ENCODE peak calls at places on chromosome 12, in ten cellular contexts. T, G, C, U, R, L, Y, B, S and V are unnamed samples.

GRCh38 chr12:10939163-10939562 is at the start of gene TAS2R14:
- DNase-seq in L (no peak), Y (no peak), G (no peak), B (no peak), R (no peak), C (no peak), S (no peak), T (no peak), U (no peak), V (no peak)

GRCh38 chr12:106217706-106218105 is 30.1 kb downstream of the CKAP4 start:
- DNase-seq in U (no peak), R (no peak), G (no peak), Y (no peak), S (no peak), T (no peak), L (no peak), C (no peak), B (no peak), V (no peak)

GRCh38 chr12:90244232-90244631 is 535.6 kb upstream of the ATP2B1 start:
- DNase-seq in T (no peak), C (no peak), R (no peak), S (no peak), B (no peak), L (no peak), U (no peak), G (no peak), Y (no peak), V (no peak)

GRCh38 chr12:94190623-94191022 is 42.2 kb downstream of the PLXNC1 start:
- DNase-seq in S (no peak), G (no peak), C (no peak), B (no peak), T (no peak), R (no peak), U (no peak), L (no peak), Y (no peak), V (no peak)

GRCh38 chr12:116861331-116861730 is 19.9 kb downstream of the HRK start:
- DNase-seq in C (no peak), R (no peak), L (peak), B (peak), Y (peak), S (peak), G (no peak), T (no peak), U (peak), V (peak)

GRCh38 chr12:12008931-12009611 is 61.7 kb upstream of the BCL2L14 start:
- DNase-seq in R (no peak), C (peak), U (peak), G (peak), T (no peak), B (no peak), S (peak), L (peak), Y (peak), V (no peak)

GRCh38 chr12:32139064-32139421 is 32.4 kb downstream of the BICD1 start:
- DNase-seq in G (no peak), C (no peak), T (peak), R (no peak), B (no peak), Y (peak), S (no peak), L (peak), U (peak), V (no peak)

GRCh38 chr12:108468149-108468968 is 46.7 kb upstream of the FICD start:
- DNase-seq in T (no peak), G (peak), U (no peak), S (peak), L (peak), B (no peak), Y (peak), C (peak), R (peak), V (no peak)

GRCh38 chr12:27332407-27333310 is at the start of gene BMAL2:
- DNase-seq in B (peak), C (no peak), T (no peak), G (peak), Y (peak), L (no peak), R (peak), S (no peak), U (peak), V (peak)

GRCh38 chr12:76259660-76260389 is 88.4 kb downstream of the BBS10 start:
- DNase-seq in G (no peak), C (peak), T (no peak), R (peak), S (peak), U (no peak), L (peak), Y (no peak), B (no peak), V (no peak)

GRCh38 chr12:51592034-51592705 is 1.1 kb downstream of the SCN8A start:
- DNase-seq in T (no peak), Y (no peak), S (peak), R (peak), B (no peak), U (no peak), L (peak), C (peak), G (peak), V (peak)

GRCh38 chr12:122729583-122730214 is 945 bp downstream of the HCAR1 start:
- DNase-seq in U (no peak), L (no peak), S (no peak), B (no peak), T (no peak), Y (no peak), G (no peak), C (no peak), R (no peak), V (no peak)

GRCh38 chr12:48002773-48003218 is 1.5 kb downstream of the COL2A1 start:
- DNase-seq in L (peak), S (no peak), C (no peak), U (no peak), R (peak), B (peak), Y (no peak), G (no peak), T (no peak), V (peak)

GRCh38 chr12:87136330-87136976 is 880.3 kb upstream of the MGAT4C start:
- DNase-seq in R (peak), C (peak), S (no peak), U (no peak), G (peak), Y (peak), B (no peak), T (no peak), L (peak), V (no peak)

GRCh38 chr12:124053855-124054254 is 80.8 kb downstream of the ZNF664 start:
- DNase-seq in L (peak), G (no peak), B (peak), S (peak), Y (no peak), R (peak), U (no peak), C (peak), T (no peak), V (peak)

GRCh38 chr12:121238604-121239334 is 28.8 kb downstream of the P2RX4 start:
- DNase-seq in L (no peak), Y (peak), S (no peak), G (no peak), T (no peak), B (no peak), U (no peak), R (no peak), C (no peak), V (peak)

GRCh38 chr12:43805149-43805856 is 814 bp downstream of the TWF1 start:
- DNase-seq in G (no peak), B (no peak), R (peak), Y (peak), C (peak), L (no peak), U (no peak), T (no peak), S (no peak), V (peak)

GRCh38 chr12:117486840-117487659 is 125.6 kb upstream of the NOS1 start:
- DNase-seq in U (no peak), R (no peak), S (no peak), L (no peak), C (peak), T (no peak), B (no peak), G (peak), Y (no peak), V (no peak)

GRCh38 chr12:12723681-12724420 is 6.7 kb downstream of the CDKN1B start:
- DNase-seq in Y (peak), S (no peak), B (peak), T (no peak), G (peak), L (no peak), R (no peak), U (peak), C (no peak), V (peak)

GRCh38 chr12:126883737-126884136 is 1383.2 kb upstream of the TMEM132C start:
- DNase-seq in B (no peak), C (no peak), Y (no peak), U (no peak), S (no peak), T (no peak), R (no peak), L (no peak), G (no peak), V (no peak)

GRCh38 chr12:80636832-80637231 is 70.6 kb upstream of the MYF6 start:
- DNase-seq in R (no peak), T (no peak), S (no peak), Y (no peak), G (no peak), L (no peak), U (no peak), C (no peak), B (no peak), V (no peak)

GRCh38 chr12:117105902-117106301 is 6.7 kb upstream of the TESC start:
- DNase-seq in U (no peak), G (no peak), C (no peak), L (no peak), R (no peak), S (no peak), T (no peak), Y (peak), B (no peak), V (no peak)

GRCh38 chr12:12823308-12823707 is 10.2 kb downstream of the DDX47 start:
- DNase-seq in Y (no peak), T (no peak), C (peak), S (peak), G (peak), R (peak), L (peak), U (no peak), B (no peak), V (no peak)

GRCh38 chr12:49367381-49368239 is at the start of gene SPATS2:
- DNase-seq in Y (peak), R (no peak), S (no peak), G (peak), B (no peak), T (no peak), U (no peak), L (no peak), C (peak), V (no peak)

GRCh38 chr12:115433014-115433634 is 749.1 kb upstream of the TBX3 start:
- DNase-seq in B (no peak), G (no peak), Y (no peak), S (no peak), L (peak), C (no peak), T (no peak), U (no peak), R (no peak), V (no peak)

GRCh38 chr12:1779783-1780182 is 40.6 kb upstream of the LRTM2 start:
- DNase-seq in L (no peak), S (peak), G (no peak), B (no peak), Y (no peak), U (no peak), T (no peak), R (no peak), C (peak), V (no peak)

GRCh38 chr12:62933220-62933870 is 1.6 kb downstream of the PPM1H start:
- DNase-seq in Y (peak), L (no peak), B (peak), T (no peak), S (no peak), R (peak), U (no peak), G (peak), C (peak), V (peak)

GRCh38 chr12:11718768-11719253 is 69.3 kb downstream of the ETV6 start:
- DNase-seq in T (no peak), C (peak), L (peak), U (no peak), B (no peak), Y (no peak), G (no peak), R (no peak), S (peak), V (peak)

GRCh38 chr12:67025543-67026114 is 243.5 kb upstream of the CAND1 start:
- DNase-seq in S (no peak), C (peak), U (peak), R (peak), T (no peak), B (no peak), G (peak), Y (peak), L (no peak), V (peak)

GRCh38 chr12:54431911-54432814 is 13.1 kb upstream of the ITGA5 start:
- DNase-seq in B (peak), L (peak), R (no peak), C (no peak), U (no peak), Y (no peak), T (no peak), G (peak), S (peak), V (no peak)

GRCh38 chr12:92554316-92554905 is 148.4 kb upstream of the PLEKHG7 start:
- DNase-seq in C (no peak), R (no peak), Y (no peak), B (no peak), L (no peak), G (no peak), S (no peak), U (no peak), T (no peak), V (no peak)